ENCODE peak calls at places on chromosomes 12 and 14, in seven cellular contexts. P, N, X, E, Z, H and Y are unnamed samples.

GRCh38 chr14:58572092-58572853 is 65.5 kb upstream of the DACT1 start:
- DNase-seq in P (peak; percentile 57), N (no peak), X (peak; percentile 30), E (no peak), Z (peak; percentile 33), H (no peak), Y (no peak)

GRCh38 chr12:42725839-42726238 is 136.3 kb upstream of the PRICKLE1 start:
- DNase-seq in P (peak; percentile 78), N (no peak), X (no peak), E (no peak), Z (no peak), H (no peak), Y (no peak)

GRCh38 chr14:69553221-69553620 is 21.4 kb downstream of the CCDC177 start:
- DNase-seq in P (peak; percentile 78), N (no peak), X (no peak), E (no peak), Z (no peak), H (no peak), Y (no peak)

GRCh38 chr14:59848671-59849070 is 21.9 kb downstream of the RTN1 start:
- DNase-seq in P (no peak), N (no peak), X (no peak), E (no peak), Z (no peak), H (no peak), Y (no peak)

GRCh38 chr12:121803861-121804416 is at the start of gene SETD1B:
- DNase-seq in P (peak; percentile 69), N (peak; percentile 53), X (no peak), E (no peak), Z (peak; percentile 72), H (no peak), Y (no peak)

GRCh38 chr12:132723764-132724140 is 13.1 kb downstream of the PGAM5 start:
- DNase-seq in P (peak; percentile 48), N (no peak), X (no peak), E (no peak), Z (no peak), H (no peak), Y (no peak)

GRCh38 chr14:28707814-28708213 is 58.8 kb upstream of the FOXG1 start:
- DNase-seq in P (no peak), N (no peak), X (no peak), E (no peak), Z (no peak), H (no peak), Y (no peak)

GRCh38 chr14:99524804-99525698 is 43.8 kb downstream of the CCNK start:
- DNase-seq in P (peak; percentile 73), N (no peak), X (no peak), E (no peak), Z (peak; percentile 43), H (no peak), Y (no peak)

GRCh38 chr14:74019743-74020142 is 594 bp downstream of the BBOF1 start:
- DNase-seq in P (peak; percentile 58), N (no peak), X (no peak), E (no peak), Z (no peak), H (peak; percentile 22), Y (peak; percentile 6)

GRCh38 chr12:56775638-56776037 is 12.5 kb downstream of the HSD17B6 start:
- DNase-seq in P (no peak), N (peak; percentile 21), X (no peak), E (no peak), Z (no peak), H (no peak), Y (no peak)

GRCh38 chr12:105369014-105369413 is 38.5 kb downstream of the C12orf75 start:
- DNase-seq in P (peak; percentile 62), N (no peak), X (no peak), E (no peak), Z (no peak), H (no peak), Y (no peak)

GRCh38 chr12:108446766-108447165 is 68.3 kb upstream of the FICD start:
- DNase-seq in P (peak; percentile 34), N (no peak), X (no peak), E (no peak), Z (peak; percentile 86), H (no peak), Y (no peak)

GRCh38 chr12:62859203-62859799 is 75.6 kb downstream of the PPM1H start:
- DNase-seq in P (no peak), N (no peak), X (no peak), E (no peak), Z (no peak), H (no peak), Y (no peak)

GRCh38 chr14:32564591-32564990 is 235.5 kb downstream of the AKAP6 start:
- DNase-seq in P (peak; percentile 10), N (no peak), X (no peak), E (no peak), Z (peak; percentile 63), H (no peak), Y (peak; percentile 9)

GRCh38 chr14:36579573-36580140 is 2.8 kb downstream of the NKX2-8 start:
- DNase-seq in P (no peak), N (no peak), X (no peak), E (no peak), Z (no peak), H (no peak), Y (no peak)

GRCh38 chr12:96989916-96990315 is 82.9 kb downstream of the NEDD1 start:
- DNase-seq in P (no peak), N (no peak), X (no peak), E (no peak), Z (peak; percentile 40), H (no peak), Y (no peak)

GRCh38 chr12:108649126-108649525 is 15.4 kb upstream of the SELPLG start:
- DNase-seq in P (peak; percentile 61), N (no peak), X (no peak), E (no peak), Z (no peak), H (no peak), Y (no peak)

GRCh38 chr14:50796391-50796790 is 34.6 kb downstream of the NIN start:
- DNase-seq in P (no peak), N (no peak), X (no peak), E (no peak), Z (no peak), H (no peak), Y (no peak)

GRCh38 chr14:68950111-68950510 is 29.0 kb downstream of the ACTN1 start:
- DNase-seq in P (peak; percentile 50), N (no peak), X (no peak), E (no peak), Z (peak; percentile 39), H (no peak), Y (no peak)

GRCh38 chr14:77170045-77170444 is 11.6 kb upstream of the TMEM63C start:
- DNase-seq in P (no peak), N (no peak), X (no peak), E (no peak), Z (no peak), H (no peak), Y (no peak)

GRCh38 chr12:6871052-6871957 is 1.8 kb downstream of the SPSB2 start:
- DNase-seq in P (peak; percentile 69), N (peak; percentile 13), X (no peak), E (no peak), Z (peak; percentile 38), H (no peak), Y (no peak)

GRCh38 chr12:133220521-133220920 is 15.2 kb downstream of the ANHX start:
- DNase-seq in P (no peak), N (no peak), X (no peak), E (no peak), Z (no peak), H (no peak), Y (no peak)